ENCODE peak calls at places on chromosomes 2 and 18, in four cellular contexts. N is cardiac fibroblast, Y is psoas muscle, M is astrocyte of the cerebellum. P is an unnamed sample.

GRCh38 chr2:71226391-71226964 is 425 bp downstream of the PAIP2B start:
- DNase-seq in N (no peak), Y (peak), M (no peak), P (no peak)

GRCh38 chr2:236755278-236755840 is 185.7 kb downstream of the ACKR3 start:
- DNase-seq in N (no peak), Y (no peak), M (no peak), P (no peak)

GRCh38 chr18:58230438-58231179 is 186.6 kb downstream of the NEDD4L start:
- DNase-seq in N (no peak), Y (no peak), M (no peak), P (peak)

GRCh38 chr2:84071050-84071449 is 388.0 kb downstream of the SUCLG1 start:
- DNase-seq in N (no peak), Y (no peak), M (no peak), P (no peak)

GRCh38 chr2:15679386-15679924 is 87.8 kb downstream of the DDX1 start:
- DNase-seq in N (no peak), Y (no peak), M (no peak), P (no peak)

GRCh38 chr18:10989486-10989885 is 159.9 kb downstream of the PIEZO2 start:
- DNase-seq in N (no peak), Y (no peak), M (no peak), P (no peak)

GRCh38 chr2:111251711-111252110 is 131.0 kb downstream of the BCL2L11 start:
- DNase-seq in N (no peak), Y (no peak), M (no peak), P (no peak)

GRCh38 chr2:131033786-131034121 is 59.5 kb downstream of the FAM168B start:
- DNase-seq in N (no peak), Y (no peak), M (no peak), P (no peak)

GRCh38 chr18:2302628-2303516 is 268.4 kb downstream of the METTL4 start:
- DNase-seq in N (peak), Y (no peak), M (no peak), P (peak)

GRCh38 chr18:36829362-36830140 is 624 bp downstream of the KIAA1328 start:
- DNase-seq in N (peak), Y (no peak), M (no peak), P (peak)

GRCh38 chr2:192390401-192390800 is 195.7 kb upstream of the TMEFF2 start:
- DNase-seq in N (no peak), Y (no peak), M (no peak), P (no peak)

GRCh38 chr2:144835634-144836351 is 315.9 kb upstream of the ZEB2 start:
- DNase-seq in N (peak), Y (no peak), M (no peak), P (peak)

GRCh38 chr2:105875241-105875640 is 130.5 kb downstream of the NCK2 start:
- DNase-seq in N (no peak), Y (no peak), M (no peak), P (peak)

GRCh38 chr2:81467096-81467495 is 1162.5 kb upstream of the LRRTM1 start:
- DNase-seq in N (no peak), Y (peak), M (no peak), P (no peak)

GRCh38 chr2:198448803-198449202 is 644.4 kb downstream of the PLCL1 start:
- DNase-seq in N (no peak), Y (no peak), M (no peak), P (no peak)

GRCh38 chr2:223472771-223473170 is 129.4 kb downstream of the SCG2 start:
- DNase-seq in N (no peak), Y (no peak), M (no peak), P (no peak)

GRCh38 chr2:41038408-41038807 is 586.5 kb upstream of the SLC8A1 start:
- DNase-seq in N (peak), Y (no peak), M (no peak), P (peak)

GRCh38 chr2:195498176-195498575 is 158.8 kb upstream of the SLC39A10 start:
- DNase-seq in N (peak), Y (no peak), M (no peak), P (peak)

GRCh38 chr2:33681333-33681732 is 82.2 kb upstream of the FAM98A start:
- DNase-seq in N (no peak), Y (no peak), M (no peak), P (peak)
- TF ChIP-seq CTCF in N (no peak), Y (no peak), M (peak), P (peak)

GRCh38 chr18:23690505-23691068 is 1.3 kb downstream of the LAMA3 start:
- DNase-seq in N (no peak), Y (no peak), M (no peak), P (no peak)
- H3K4me3 ChIP-seq in N (no peak), Y (peak), M (no peak), P (peak)

DNA sequence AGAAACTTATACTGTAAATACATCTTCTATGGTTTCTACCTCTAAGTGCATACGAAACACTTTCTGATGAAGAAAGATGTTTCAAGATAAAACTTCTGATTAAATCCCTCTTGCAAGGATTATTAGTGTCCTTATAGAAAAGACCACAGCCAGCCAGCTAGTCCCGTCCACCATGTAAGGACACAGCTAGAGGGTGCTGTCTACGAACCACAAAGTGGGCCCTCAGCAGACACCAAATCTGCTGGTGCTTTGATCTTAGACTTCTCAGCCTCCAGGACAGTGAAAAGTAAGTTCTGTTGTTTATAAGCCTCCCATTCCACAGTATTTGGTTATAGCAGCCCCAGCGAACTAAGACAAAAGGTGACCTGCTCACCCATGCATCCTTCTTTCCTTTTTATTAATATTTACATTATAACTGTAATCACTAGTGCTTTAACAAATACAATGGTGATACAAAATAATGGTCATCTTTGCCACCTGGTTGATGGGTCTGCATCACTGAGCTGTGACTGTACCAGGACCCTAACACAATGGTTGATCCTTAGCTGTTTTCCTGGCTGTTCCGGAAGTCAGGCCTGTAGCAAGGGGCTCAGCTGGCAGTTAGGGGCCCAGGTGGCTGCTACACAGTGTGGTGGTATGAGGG is 108.4 kb upstream of the SMAD7 start:
- DNase-seq in N (no peak), Y (no peak), M (no peak), P (peak)
- TF ChIP-seq CTCF in N (peak), Y (no peak), M (peak), P (peak)

GRCh38 chr2:203533696-203534471 is 1.2 kb downstream of the RAPH1 start:
- DNase-seq in N (peak), Y (no peak), M (peak), P (peak)

GRCh38 chr2:203534486-203535077 is 519 bp downstream of the RAPH1 start:
- DNase-seq in N (no peak), Y (no peak), M (no peak), P (no peak)

GRCh38 chr2:203535078-203535783 is at the start of gene RAPH1:
- DNase-seq in N (peak), Y (peak), M (peak), P (peak)

GRCh38 chr2:203535784-203536590 is 886 bp upstream of the RAPH1 start:
- DNase-seq in N (peak), Y (no peak), M (peak), P (no peak)

GRCh38 chr2:203532957-203533695 is 2.0 kb downstream of the RAPH1 start:
- DNase-seq in N (peak), Y (no peak), M (peak), P (peak)
- H3K4me3 ChIP-seq in N (peak), Y (peak), M (peak), P (peak)

GRCh38 chr2:108194409-108195132 is 45.2 kb upstream of the SULT1C3 start:
- DNase-seq in N (peak), Y (no peak), M (no peak), P (peak)

GRCh38 chr2:108199726-108200125 is 40.0 kb upstream of the SULT1C3 start:
- DNase-seq in N (no peak), Y (no peak), M (no peak), P (no peak)

GRCh38 chr2:108193251-108193650 is 46.5 kb upstream of the SULT1C3 start:
- DNase-seq in N (no peak), Y (no peak), M (no peak), P (no peak)

GRCh38 chr2:108200569-108200968 is 39.2 kb upstream of the SULT1C3 start:
- DNase-seq in N (no peak), Y (no peak), M (no peak), P (no peak)

GRCh38 chr2:108195133-108195439 is 44.7 kb upstream of the SULT1C3 start:
- DNase-seq in N (no peak), Y (no peak), M (no peak), P (no peak)
- TF ChIP-seq CTCF in N (no peak), Y (no peak), M (no peak), P (no peak)

DNA sequence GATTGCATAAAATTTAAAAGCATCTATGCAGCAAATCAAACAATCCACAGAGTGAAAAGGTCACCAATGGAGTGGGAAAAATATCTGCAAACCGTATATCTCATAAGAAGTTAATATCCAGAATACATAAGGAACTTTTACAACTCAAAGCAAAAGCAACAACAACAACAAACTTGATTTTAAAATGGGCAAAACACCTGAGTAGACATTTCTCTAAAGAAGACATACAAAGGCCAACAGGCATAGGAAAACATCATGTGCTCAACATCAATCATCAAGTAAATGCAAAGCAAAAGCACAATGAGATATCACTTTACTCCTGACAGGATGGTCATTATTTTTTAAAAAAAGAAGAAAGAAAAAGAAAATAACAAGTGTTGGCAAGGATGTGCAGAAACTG is 38.1 kb downstream of the TMEM247 start:
- DNase-seq in N (no peak), Y (no peak), M (no peak), P (no peak)
- H3K4me3 ChIP-seq in N (no peak), Y (no peak), M (no peak), P (no peak)

DNA sequence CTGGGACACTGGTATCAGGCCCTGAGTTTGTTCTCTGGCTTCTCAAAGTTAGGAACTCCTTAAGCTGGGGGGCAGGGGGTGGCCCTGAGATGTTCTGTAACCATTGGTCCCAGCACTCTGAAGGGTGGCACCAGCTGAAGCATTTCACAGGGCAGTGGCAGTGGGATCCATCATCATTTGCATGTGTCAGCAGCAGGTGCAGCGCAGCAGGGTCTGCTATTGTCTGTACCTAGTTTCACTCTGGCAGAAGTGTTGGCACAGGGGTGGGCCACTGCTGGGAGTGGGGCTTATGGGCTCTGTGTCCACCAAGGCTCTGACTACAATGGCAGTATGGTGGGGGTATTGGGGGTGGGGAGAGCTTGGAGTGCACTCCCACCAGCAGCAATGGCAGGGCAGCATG is 460.4 kb upstream of the ZNF804A start:
- DNase-seq in N (no peak), Y (no peak), M (no peak), P (no peak)
- TF ChIP-seq CTCF in N (no peak), Y (no peak), M (no peak), P (no peak)

GRCh38 chr2:36596397-36596796 is 1.6 kb downstream of the FEZ2 start:
- DNase-seq in N (no peak), Y (no peak), M (no peak), P (no peak)
- H3K4me3 ChIP-seq in N (peak), Y (peak), M (peak), P (peak)

GRCh38 chr18:27922780-27923179 is 254.2 kb downstream of the CDH2 start:
- DNase-seq in N (no peak), Y (no peak), M (no peak), P (no peak)

GRCh38 chr18:27921392-27921791 is 255.5 kb downstream of the CDH2 start:
- DNase-seq in N (no peak), Y (no peak), M (no peak), P (no peak)

GRCh38 chr18:27921904-27922541 is 254.9 kb downstream of the CDH2 start:
- DNase-seq in N (peak), Y (no peak), M (peak), P (peak)
- TF ChIP-seq CTCF in N (no peak), Y (no peak), M (no peak), P (no peak)

DNA sequence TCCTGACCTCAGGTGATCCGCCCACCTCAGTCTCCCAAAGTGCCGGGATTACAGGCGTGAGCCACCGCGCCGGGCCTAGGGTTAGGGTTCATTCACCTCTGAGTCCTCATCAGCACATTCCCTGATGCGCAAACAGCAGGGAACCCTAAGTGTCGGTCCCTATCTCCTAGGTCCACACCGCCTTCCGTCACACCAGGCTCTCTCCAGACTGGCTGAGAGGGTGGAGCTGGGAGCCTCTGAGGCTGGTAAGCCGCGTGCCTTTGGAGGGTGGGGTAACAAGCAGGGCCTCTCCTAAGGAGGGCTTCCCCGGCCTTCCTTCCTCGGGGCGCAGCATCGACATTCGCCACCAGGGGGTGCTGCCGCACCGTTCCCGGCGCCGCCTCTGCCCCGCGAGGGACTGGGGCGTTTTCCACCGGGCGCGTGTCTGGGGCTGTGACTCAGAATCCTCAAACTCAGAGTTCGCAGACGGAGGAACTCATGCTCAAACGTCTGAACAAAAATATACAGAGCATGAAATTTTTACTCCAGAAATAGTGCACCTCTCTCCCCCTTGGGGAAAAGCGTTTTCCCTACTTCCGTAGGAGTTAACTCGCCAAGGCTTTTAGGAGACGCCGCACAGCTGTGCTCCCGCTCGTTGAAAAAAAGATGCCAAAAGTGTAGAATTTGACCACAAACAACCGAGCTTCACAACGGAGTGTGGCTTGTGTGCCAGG is 63.9 kb upstream of the ASAP2 start:
- DNase-seq in N (peak), Y (peak), M (peak), P (peak)
- H3K4me3 ChIP-seq in N (peak), Y (peak), M (peak), P (no peak)